ENCODE peak calls at places on chromosomes 1 and 21, in six cellular contexts. E is activated T-cell treated with anti-CD3 and anti-CD28 coated beads, Interleukin-2, amount 50 U/mL, for 1 hour; Y is GM20000; S is AG20443; D is LHCN-M2; U is transverse colon. Z is an unnamed sample.

GRCh38 chr1:69139007-69139406 is 428.7 kb upstream of the LRRC7 start:
- DNase-seq in E (no peak), Y (no peak), S (no peak), D (no peak), U (no peak), Z (no peak)

GRCh38 chr1:70504821-70505193 is 93.7 kb downstream of the CTH start:
- DNase-seq in E (no peak), Y (no peak), S (peak), D (peak), U (peak), Z (no peak)

GRCh38 chr1:207993477-207994445 is 82.8 kb upstream of the CD34 start:
- DNase-seq in E (no peak), Y (no peak), S (peak), D (peak), U (no peak), Z (no peak)

GRCh38 chr21:27362249-27362648 is 395.4 kb upstream of the ADAMTS5 start:
- DNase-seq in E (no peak), Y (no peak), S (no peak), D (peak), U (no peak), Z (no peak)

GRCh38 chr1:152050886-152051764 is 14.3 kb upstream of the S100A11 start:
- DNase-seq in E (no peak), Y (no peak), S (no peak), D (peak), U (no peak), Z (no peak)

GRCh38 chr1:51331206-51332100 is 1.1 kb upstream of the TTC39A start:
- DNase-seq in E (no peak), Y (peak), S (peak), D (peak), U (peak), Z (no peak)

GRCh38 chr21:22343303-22343702 is 1345.1 kb downstream of the NCAM2 start:
- DNase-seq in E (no peak), Y (no peak), S (no peak), D (no peak), U (no peak), Z (no peak)

GRCh38 chr1:117852846-117853555 is 76.4 kb downstream of the GDAP2 start:
- DNase-seq in E (no peak), Y (no peak), S (no peak), D (no peak), U (no peak), Z (no peak)

GRCh38 chr1:38512789-38513188 is 346.8 kb downstream of the RRAGC start:
- DNase-seq in E (no peak), Y (no peak), S (no peak), D (no peak), U (no peak), Z (no peak)

GRCh38 chr21:25931791-25932190 is 197.0 kb downstream of the GABPA start:
- DNase-seq in E (no peak), Y (no peak), S (no peak), D (no peak), U (no peak), Z (no peak)

GRCh38 chr21:39000496-39000895 is 182.8 kb downstream of the PSMG1 start:
- DNase-seq in E (no peak), Y (no peak), S (no peak), D (no peak), U (no peak), Z (no peak)

GRCh38 chr1:230668227-230668626 is 25.9 kb downstream of the COG2 start:
- DNase-seq in E (no peak), Y (no peak), S (no peak), D (no peak), U (no peak), Z (no peak)

GRCh38 chr1:21270086-21270689 is 20.1 kb downstream of the ECE1 start:
- DNase-seq in E (peak), Y (peak), S (peak), D (peak), U (peak), Z (peak)

GRCh38 chr1:109589177-109589576 is 30.2 kb downstream of the GNAT2 start:
- DNase-seq in E (no peak), Y (no peak), S (no peak), D (no peak), U (no peak), Z (no peak)

GRCh38 chr1:160753629-160754028 is 14.6 kb downstream of the SLAMF7 start:
- DNase-seq in E (no peak), Y (no peak), S (no peak), D (no peak), U (no peak), Z (no peak)

GRCh38 chr1:11736746-11737639 is 1.1 kb downstream of the AGTRAP start:
- DNase-seq in E (peak), Y (peak), S (peak), D (peak), U (peak), Z (no peak)

GRCh38 chr1:1132042-1132927 is 16.4 kb upstream of the C1orf159 start:
- DNase-seq in E (no peak), Y (no peak), S (no peak), D (no peak), U (peak), Z (no peak)

GRCh38 chr21:35619184-35619583 is 441.1 kb downstream of the SETD4 start:
- DNase-seq in E (no peak), Y (no peak), S (peak), D (peak), U (no peak), Z (no peak)